ENCODE peak calls at places on chromosomes 16 and 17, in four cellular contexts. One of them, this sample, is unnamed.

GRCh38 chr16:13014516-13014915 is 113.1 kb downstream of the SHISA9 start:
- DNase-seq in DND-41: no peak
- DNase-seq in stomach: no peak
- DNase-seq in prostate gland: no peak
- DNase-seq in this sample: no peak

GRCh38 chr16:20879175-20880053 is 20.7 kb downstream of the DCUN1D3 start:
- DNase-seq in DND-41: no peak
- DNase-seq in stomach: no peak
- DNase-seq in prostate gland: no peak
- DNase-seq in this sample: no peak

GRCh38 chr17:72950236-72950931 is 142.1 kb downstream of the SLC39A11 start:
- DNase-seq in prostate gland: no peak
- DNase-seq in DND-41: no peak
- DNase-seq in stomach: no peak
- DNase-seq in this sample: no peak

GRCh38 chr16:24164402-24164801 is 91.7 kb upstream of the CACNG3 start:
- DNase-seq in prostate gland: no peak
- DNase-seq in DND-41: no peak
- DNase-seq in stomach: no peak
- DNase-seq in this sample: no peak

GRCh38 chr17:4505187-4505586 is 6.5 kb downstream of the SPNS2 start:
- DNase-seq in prostate gland: no peak
- DNase-seq in stomach: no peak
- DNase-seq in DND-41: no peak
- DNase-seq in this sample: no peak

GRCh38 chr16:21646721-21647561 is 5.5 kb downstream of the IGSF6 start:
- DNase-seq in prostate gland: no peak
- DNase-seq in stomach: peak; percentile 35
- DNase-seq in DND-41: peak; percentile 76
- DNase-seq in this sample: peak; percentile 72

GRCh38 chr16:81266680-81267095 is 28.2 kb downstream of the BCO1 start:
- DNase-seq in prostate gland: no peak
- DNase-seq in DND-41: peak; percentile 36
- DNase-seq in stomach: peak; percentile 69
- DNase-seq in this sample: no peak

GRCh38 chr17:61397086-61397842 is 2.4 kb upstream of the TBX2 start:
- DNase-seq in stomach: no peak
- DNase-seq in prostate gland: no peak
- DNase-seq in DND-41: no peak
- DNase-seq in this sample: peak; percentile 33

GRCh38 chr16:11595908-11596504 is 9.3 kb upstream of the LITAF start:
- DNase-seq in prostate gland: no peak
- DNase-seq in DND-41: no peak
- DNase-seq in stomach: no peak
- DNase-seq in this sample: no peak

GRCh38 chr17:58415371-58416055 is 1.8 kb downstream of the RNF43 start:
- DNase-seq in DND-41: no peak
- DNase-seq in prostate gland: peak; percentile 46
- DNase-seq in stomach: peak; percentile 65
- DNase-seq in this sample: no peak

GRCh38 chr17:58416396-58416795 is 938 bp downstream of the RNF43 start:
- DNase-seq in stomach: no peak
- DNase-seq in DND-41: no peak
- DNase-seq in prostate gland: no peak
- DNase-seq in this sample: no peak

GRCh38 chr17:58414596-58414997 is 2.7 kb downstream of the RNF43 start:
- DNase-seq in stomach: no peak
- DNase-seq in prostate gland: no peak
- DNase-seq in DND-41: no peak
- DNase-seq in this sample: no peak

GRCh38 chr17:58417300-58418092 is at the start of gene RNF43:
- DNase-seq in stomach: peak; percentile 95
- DNase-seq in DND-41: peak; percentile 86
- DNase-seq in prostate gland: peak; percentile 99
- DNase-seq in this sample: peak; percentile 85

GRCh38 chr17:58416937-58417299 is 416 bp downstream of the RNF43 start:
- DNase-seq in prostate gland: no peak
- DNase-seq in stomach: no peak
- DNase-seq in DND-41: no peak
- DNase-seq in this sample: no peak
- H3K4me3 ChIP-seq in prostate gland: peak overlapping the region; percentile 37
- H3K4me3 ChIP-seq in stomach: peak overlapping the region; percentile 37
- H3K4me3 ChIP-seq in DND-41: no peak overlapping the region
- H3K4me3 ChIP-seq in this sample: peak overlapping the region; percentile 15

GRCh38 chr16:48596326-48596725 is 13.7 kb downstream of the N4BP1 start:
- DNase-seq in stomach: no peak
- DNase-seq in DND-41: no peak
- DNase-seq in prostate gland: no peak
- DNase-seq in this sample: peak; percentile 60
- H3K9me3 ChIP-seq in stomach: no peaks in the 10 kb centered on the region
- H3K9me3 ChIP-seq in DND-41: peaks cover 48% of the 10 kb centered on the region
- H3K9me3 ChIP-seq in prostate gland: no peaks in the 10 kb centered on the region
- H3K9me3 ChIP-seq in this sample: no peaks in the 10 kb centered on the region

DNA sequence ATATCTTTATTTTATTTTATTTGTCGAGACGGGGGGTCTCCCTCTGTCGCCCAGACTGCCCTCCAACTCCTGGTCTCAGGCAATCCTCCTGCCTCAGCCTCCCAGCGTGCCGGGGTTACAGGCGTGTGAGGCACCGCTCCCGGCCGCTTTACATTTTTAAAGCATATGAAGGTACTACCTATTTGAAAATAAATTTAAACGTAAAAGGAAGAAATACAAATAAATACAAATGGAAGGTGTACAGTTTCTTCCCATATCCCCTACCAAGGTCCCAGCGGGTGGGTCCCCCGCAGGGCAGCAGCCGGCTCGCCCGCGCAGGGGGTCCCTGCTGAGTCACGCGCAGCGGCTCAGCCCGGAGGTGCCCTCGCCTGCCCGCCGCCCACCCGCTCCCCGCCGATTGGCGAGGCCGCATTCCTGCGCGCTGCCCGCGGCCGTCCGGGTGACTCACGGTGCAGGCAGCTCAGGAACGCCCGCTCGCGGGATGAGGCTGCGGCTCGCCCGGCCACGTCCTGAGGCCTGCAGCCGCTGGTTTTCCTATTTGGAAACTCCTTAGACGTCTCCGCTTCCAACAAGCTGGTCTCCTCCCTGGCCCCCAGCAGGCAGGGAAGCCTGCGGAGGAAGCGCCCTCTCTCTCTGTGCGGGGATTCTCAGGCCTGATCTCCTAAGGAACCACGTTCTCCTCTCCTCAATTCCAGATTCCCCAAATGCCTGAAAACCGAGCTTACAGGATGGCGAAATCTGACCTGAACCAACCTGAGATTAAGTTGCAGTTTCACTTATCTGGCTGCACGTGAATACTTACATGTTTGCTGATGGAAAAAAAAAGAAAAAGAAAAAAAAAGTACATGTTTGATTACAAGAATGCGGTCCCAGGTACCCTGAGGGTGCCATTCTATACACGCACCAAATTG is 54.8 kb upstream of the MAP3K14 start:
- DNase-seq in DND-41: no peak
- DNase-seq in prostate gland: peak; percentile 82
- DNase-seq in stomach: peak; percentile 84
- DNase-seq in this sample: no peak
- H3K4me3 ChIP-seq in DND-41: no peak overlapping the region
- H3K4me3 ChIP-seq in prostate gland: peak overlapping the region; percentile 13
- H3K4me3 ChIP-seq in stomach: peak overlapping the region; percentile 39
- H3K4me3 ChIP-seq in this sample: no peak overlapping the region

GRCh38 chr17:6772016-6772415 is 4.0 kb upstream of the FBXO39 start:
- DNase-seq in DND-41: no peak
- DNase-seq in stomach: no peak
- DNase-seq in prostate gland: no peak
- DNase-seq in this sample: no peak

GRCh38 chr17:6780886-6781285 is 4.9 kb downstream of the FBXO39 start:
- DNase-seq in prostate gland: no peak
- DNase-seq in stomach: no peak
- DNase-seq in DND-41: peak; percentile 56
- DNase-seq in this sample: no peak

GRCh38 chr17:6780001-6780400 is 4.0 kb downstream of the FBXO39 start:
- DNase-seq in DND-41: no peak
- DNase-seq in prostate gland: no peak
- DNase-seq in stomach: no peak
- DNase-seq in this sample: no peak

GRCh38 chr17:6779411-6779810 is 3.4 kb downstream of the FBXO39 start:
- DNase-seq in prostate gland: no peak
- DNase-seq in stomach: no peak
- DNase-seq in DND-41: no peak
- DNase-seq in this sample: no peak

DNA sequence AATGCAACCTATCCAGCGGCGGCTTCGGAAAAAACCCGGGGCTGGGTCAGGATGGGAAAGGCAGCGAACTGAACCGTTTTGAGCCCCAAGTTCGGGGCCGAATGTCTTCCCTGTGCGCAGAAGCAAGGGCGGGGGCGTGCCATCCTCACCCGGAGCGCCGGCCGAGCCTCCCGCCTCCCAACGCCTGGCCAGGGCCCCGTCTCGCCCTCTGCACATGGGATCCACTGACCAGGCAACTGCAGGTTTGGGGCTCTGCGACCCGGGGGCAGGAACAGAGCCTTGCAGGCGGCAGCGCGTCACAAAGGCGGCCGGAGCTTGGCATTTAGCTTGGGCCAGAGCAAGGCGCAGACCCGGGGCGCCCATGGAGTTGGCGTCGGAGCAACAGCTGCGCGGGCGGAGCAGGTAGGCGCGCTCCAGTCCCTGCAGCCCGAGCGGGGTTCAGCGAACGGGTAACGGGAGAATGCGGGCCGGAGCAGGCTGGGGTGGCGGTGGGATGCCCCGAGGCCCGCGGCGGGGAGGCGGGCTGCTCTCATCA is at the start of gene FBXO39:
- DNase-seq in stomach: no peak
- DNase-seq in prostate gland: no peak
- DNase-seq in DND-41: no peak
- DNase-seq in this sample: no peak
- H3K9me3 ChIP-seq in stomach: peaks cover 5% of the 10 kb centered on the region
- H3K9me3 ChIP-seq in prostate gland: no peaks in the 10 kb centered on the region
- H3K9me3 ChIP-seq in DND-41: no peaks in the 10 kb centered on the region
- H3K9me3 ChIP-seq in this sample: peaks cover 12% of the 10 kb centered on the region

DNA sequence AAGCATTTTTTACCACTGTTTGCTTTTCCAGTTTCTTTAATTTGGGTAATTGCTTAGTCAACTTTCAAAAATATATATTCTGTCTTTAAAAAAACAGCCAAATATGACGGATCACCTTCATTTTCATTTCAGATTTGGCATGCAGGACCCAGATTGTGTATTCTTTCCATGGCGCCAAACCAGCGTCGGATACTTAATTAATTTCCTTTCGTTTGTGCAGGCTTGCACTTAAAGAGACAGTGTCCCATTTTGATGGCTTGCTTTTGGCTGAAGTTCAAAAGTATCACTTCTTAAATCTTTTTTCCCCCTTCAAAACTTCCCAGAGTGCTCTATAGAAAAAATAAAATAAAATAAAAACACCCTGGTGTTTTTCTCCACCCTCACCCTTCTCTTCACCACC is 394.5 kb upstream of the SOX9 start:
- DNase-seq in DND-41: no peak
- DNase-seq in stomach: no peak
- DNase-seq in prostate gland: no peak
- DNase-seq in this sample: no peak
- H3K4me3 ChIP-seq in DND-41: no peak overlapping the region
- H3K4me3 ChIP-seq in stomach: no peak overlapping the region
- H3K4me3 ChIP-seq in prostate gland: no peak overlapping the region
- H3K4me3 ChIP-seq in this sample: no peak overlapping the region

DNA sequence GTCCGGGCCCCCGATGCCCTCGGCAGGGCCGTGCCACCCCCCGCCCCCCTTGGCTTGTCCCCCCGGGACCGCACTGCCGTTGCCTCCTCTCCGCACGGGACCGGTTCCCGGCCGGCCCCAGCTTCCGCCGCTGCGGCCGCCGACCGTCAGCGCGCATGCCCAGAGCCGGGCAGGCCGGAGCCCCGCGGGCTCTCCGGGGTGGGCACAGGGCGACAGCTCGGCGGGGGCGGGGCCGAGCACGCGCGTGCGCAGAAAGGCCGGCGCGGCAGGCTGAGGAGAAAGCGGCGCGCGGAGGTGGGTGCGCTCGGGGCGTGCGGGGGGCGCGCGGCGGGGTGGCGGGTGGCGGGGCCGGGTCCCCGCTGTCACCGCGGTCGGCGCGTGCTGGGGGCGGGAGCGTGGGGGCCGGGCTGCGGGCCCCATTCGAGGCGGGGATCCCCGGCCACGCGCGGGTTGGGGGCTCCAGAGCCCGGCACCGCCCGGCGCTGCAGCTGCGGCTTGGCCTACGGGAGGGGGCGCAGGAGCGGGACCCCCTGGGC is at the start of gene TBC1D24:
- DNase-seq in prostate gland: peak; percentile 80
- DNase-seq in stomach: peak; percentile 90
- DNase-seq in DND-41: peak; percentile 88
- DNase-seq in this sample: peak; percentile 80
- H3K9me3 ChIP-seq in prostate gland: no peaks in the 10 kb centered on the region
- H3K9me3 ChIP-seq in stomach: no peaks in the 10 kb centered on the region
- H3K9me3 ChIP-seq in DND-41: no peaks in the 10 kb centered on the region
- H3K9me3 ChIP-seq in this sample: no peaks in the 10 kb centered on the region

DNA sequence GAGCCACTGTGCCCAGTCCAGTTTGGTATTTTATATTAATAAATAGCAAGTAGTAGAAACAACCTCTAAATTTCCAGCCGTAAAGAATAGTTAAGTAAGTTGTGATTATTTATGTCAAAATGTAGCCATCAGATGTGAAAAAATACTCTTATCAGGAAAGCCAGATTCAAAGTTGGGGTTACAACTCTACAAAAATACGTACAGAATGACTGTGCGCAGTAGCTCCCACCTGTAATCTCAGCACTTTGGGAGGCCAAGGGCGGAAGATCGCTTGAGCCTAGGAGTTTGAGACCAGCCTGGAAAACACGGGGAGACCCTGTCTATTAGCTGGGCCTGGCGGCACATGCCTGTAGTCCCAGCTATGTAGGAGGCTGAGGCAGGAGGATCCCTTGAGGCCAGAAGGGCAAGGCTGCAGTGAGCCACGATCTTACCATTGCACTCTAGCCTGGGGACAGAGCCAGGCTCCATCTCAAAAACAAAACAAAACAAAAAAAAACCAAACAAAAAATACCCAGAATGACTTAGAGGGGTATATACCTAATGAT is 1.7 kb downstream of the PDP2 start:
- DNase-seq in prostate gland: no peak
- DNase-seq in stomach: no peak
- DNase-seq in DND-41: no peak
- DNase-seq in this sample: no peak
- H3K4me3 ChIP-seq in prostate gland: no peak overlapping the region
- H3K4me3 ChIP-seq in stomach: no peak overlapping the region
- H3K4me3 ChIP-seq in DND-41: no peak overlapping the region
- H3K4me3 ChIP-seq in this sample: no peak overlapping the region

GRCh38 chr16:71442041-71442440 is at the start of gene TLE7:
- DNase-seq in DND-41: no peak
- DNase-seq in stomach: no peak
- DNase-seq in prostate gland: no peak
- DNase-seq in this sample: no peak

GRCh38 chr16:71440669-71441347 is 1.0 kb downstream of the TLE7 start:
- DNase-seq in DND-41: no peak
- DNase-seq in prostate gland: no peak
- DNase-seq in stomach: no peak
- DNase-seq in this sample: no peak

GRCh38 chr16:71443714-71444113 is 1.9 kb upstream of the TLE7 start:
- DNase-seq in prostate gland: no peak
- DNase-seq in stomach: no peak
- DNase-seq in DND-41: no peak
- DNase-seq in this sample: no peak

GRCh38 chr16:71439531-71439930 is 2.3 kb downstream of the TLE7 start:
- DNase-seq in prostate gland: no peak
- DNase-seq in stomach: no peak
- DNase-seq in DND-41: no peak
- DNase-seq in this sample: no peak

GRCh38 chr16:71441348-71441781 is 489 bp downstream of the TLE7 start:
- DNase-seq in prostate gland: no peak
- DNase-seq in DND-41: no peak
- DNase-seq in stomach: no peak
- DNase-seq in this sample: peak; percentile 19
- H3K9me3 ChIP-seq in prostate gland: no peaks in the 10 kb centered on the region
- H3K9me3 ChIP-seq in DND-41: no peaks in the 10 kb centered on the region
- H3K9me3 ChIP-seq in stomach: peaks cover 16% of the 10 kb centered on the region
- H3K9me3 ChIP-seq in this sample: peaks cover 3% of the 10 kb centered on the region